ENCODE peak calls at places on chromosome 21, in eight cellular contexts. One of them, this sample, is unnamed.

GRCh38 chr21:18289876-18290275 is 45.2 kb downstream of the CHODL start:
- DNase-seq in T-helper 1 cell: no peak
- DNase-seq in T-helper 17 cell: no peak
- DNase-seq in HFFc6: no peak
- DNase-seq in SHP77: no peak
- DNase-seq in C1 segment of cervical spinal cord: no peak
- DNase-seq in NB4: no peak
- DNase-seq in astrocyte of the hippocampus: no peak
- DNase-seq in this sample: no peak

GRCh38 chr21:37566790-37567725 is 200.5 kb downstream of the DYRK1A start:
- DNase-seq in T-helper 1 cell: no peak
- DNase-seq in T-helper 17 cell: no peak
- DNase-seq in HFFc6: no peak
- DNase-seq in SHP77: no peak
- DNase-seq in C1 segment of cervical spinal cord: no peak
- DNase-seq in NB4: no peak
- DNase-seq in astrocyte of the hippocampus: no peak
- DNase-seq in this sample: no peak

GRCh38 chr21:45870421-45870820 is 111.1 kb upstream of the COL6A1 start:
- DNase-seq in T-helper 1 cell: no peak
- DNase-seq in T-helper 17 cell: no peak
- DNase-seq in HFFc6: no peak
- DNase-seq in SHP77: no peak
- DNase-seq in C1 segment of cervical spinal cord: no peak
- DNase-seq in NB4: no peak
- DNase-seq in astrocyte of the hippocampus: no peak
- DNase-seq in this sample: no peak

GRCh38 chr21:45498646-45499000 is 43.6 kb downstream of the SLC19A1 start:
- DNase-seq in T-helper 1 cell: no peak
- DNase-seq in T-helper 17 cell: no peak
- DNase-seq in HFFc6: no peak
- DNase-seq in SHP77: no peak
- DNase-seq in C1 segment of cervical spinal cord: no peak
- DNase-seq in NB4: no peak
- DNase-seq in astrocyte of the hippocampus: no peak
- DNase-seq in this sample: no peak

GRCh38 chr21:42381347-42381984 is 14.4 kb downstream of the TMPRSS3 start:
- DNase-seq in T-helper 1 cell: no peak
- DNase-seq in T-helper 17 cell: peak; percentile 30
- DNase-seq in HFFc6: no peak
- DNase-seq in SHP77: peak; percentile 42
- DNase-seq in C1 segment of cervical spinal cord: no peak
- DNase-seq in NB4: peak; percentile 70
- DNase-seq in astrocyte of the hippocampus: peak; percentile 34
- DNase-seq in this sample: no peak

GRCh38 chr21:14438204-14438603 is 55.3 kb upstream of the HSPA13 start:
- DNase-seq in T-helper 1 cell: no peak
- DNase-seq in T-helper 17 cell: no peak
- DNase-seq in HFFc6: no peak
- DNase-seq in SHP77: no peak
- DNase-seq in C1 segment of cervical spinal cord: no peak
- DNase-seq in NB4: peak; percentile 38
- DNase-seq in astrocyte of the hippocampus: no peak
- DNase-seq in this sample: no peak

GRCh38 chr21:34881894-34882371 is 167.2 kb downstream of the RUNX1 start:
- DNase-seq in T-helper 1 cell: no peak
- DNase-seq in T-helper 17 cell: no peak
- DNase-seq in HFFc6: peak; percentile 88
- DNase-seq in SHP77: no peak
- DNase-seq in C1 segment of cervical spinal cord: no peak
- DNase-seq in NB4: no peak
- DNase-seq in astrocyte of the hippocampus: peak; percentile 71
- DNase-seq in this sample: no peak

GRCh38 chr21:46295177-46295711 is 9.1 kb downstream of the YBEY start:
- DNase-seq in T-helper 1 cell: no peak
- DNase-seq in T-helper 17 cell: no peak
- DNase-seq in HFFc6: peak; percentile 31
- DNase-seq in SHP77: no peak
- DNase-seq in C1 segment of cervical spinal cord: no peak
- DNase-seq in NB4: peak; percentile 90
- DNase-seq in astrocyte of the hippocampus: peak; percentile 61
- DNase-seq in this sample: no peak

GRCh38 chr21:34644815-34645214 is 24.0 kb upstream of the CLIC6 start:
- DNase-seq in T-helper 1 cell: no peak
- DNase-seq in T-helper 17 cell: no peak
- DNase-seq in HFFc6: no peak
- DNase-seq in SHP77: no peak
- DNase-seq in C1 segment of cervical spinal cord: no peak
- DNase-seq in NB4: no peak
- DNase-seq in astrocyte of the hippocampus: peak; percentile 16
- DNase-seq in this sample: no peak

GRCh38 chr21:36211660-36212512 is 55.3 kb downstream of the DOP1B start:
- DNase-seq in T-helper 1 cell: no peak
- DNase-seq in T-helper 17 cell: no peak
- DNase-seq in HFFc6: peak; percentile 89
- DNase-seq in SHP77: no peak
- DNase-seq in C1 segment of cervical spinal cord: no peak
- DNase-seq in NB4: peak; percentile 25
- DNase-seq in astrocyte of the hippocampus: peak; percentile 77
- DNase-seq in this sample: no peak

GRCh38 chr21:24994717-24995116 is 612.6 kb downstream of the MRPL39 start:
- DNase-seq in T-helper 1 cell: no peak
- DNase-seq in T-helper 17 cell: no peak
- DNase-seq in HFFc6: no peak
- DNase-seq in SHP77: no peak
- DNase-seq in C1 segment of cervical spinal cord: no peak
- DNase-seq in NB4: no peak
- DNase-seq in astrocyte of the hippocampus: no peak
- DNase-seq in this sample: no peak

GRCh38 chr21:18000961-18001522 is 181.9 kb upstream of the C21orf91 start:
- DNase-seq in T-helper 1 cell: no peak
- DNase-seq in T-helper 17 cell: no peak
- DNase-seq in HFFc6: no peak
- DNase-seq in SHP77: no peak
- DNase-seq in C1 segment of cervical spinal cord: no peak
- DNase-seq in NB4: no peak
- DNase-seq in astrocyte of the hippocampus: no peak
- DNase-seq in this sample: no peak

GRCh38 chr21:46429754-46430681 is 28.7 kb upstream of the DIP2A start:
- DNase-seq in T-helper 1 cell: no peak
- DNase-seq in T-helper 17 cell: no peak
- DNase-seq in HFFc6: no peak
- DNase-seq in SHP77: peak; percentile 54
- DNase-seq in C1 segment of cervical spinal cord: no peak
- DNase-seq in NB4: no peak
- DNase-seq in astrocyte of the hippocampus: no peak
- DNase-seq in this sample: no peak

GRCh38 chr21:32565856-32566465 is 19.4 kb downstream of the TCP10L start:
- DNase-seq in T-helper 1 cell: no peak
- DNase-seq in T-helper 17 cell: no peak
- DNase-seq in HFFc6: peak; percentile 28
- DNase-seq in SHP77: no peak
- DNase-seq in C1 segment of cervical spinal cord: no peak
- DNase-seq in NB4: no peak
- DNase-seq in astrocyte of the hippocampus: peak; percentile 37
- DNase-seq in this sample: no peak

GRCh38 chr21:18340387-18340942 is 63.1 kb downstream of the TMPRSS15 start:
- DNase-seq in T-helper 1 cell: no peak
- DNase-seq in T-helper 17 cell: no peak
- DNase-seq in HFFc6: no peak
- DNase-seq in SHP77: no peak
- DNase-seq in C1 segment of cervical spinal cord: no peak
- DNase-seq in NB4: no peak
- DNase-seq in astrocyte of the hippocampus: no peak
- DNase-seq in this sample: no peak

GRCh38 chr21:46416551-46416950 is 42.1 kb upstream of the DIP2A start:
- DNase-seq in T-helper 1 cell: no peak
- DNase-seq in T-helper 17 cell: no peak
- DNase-seq in HFFc6: no peak
- DNase-seq in SHP77: no peak
- DNase-seq in C1 segment of cervical spinal cord: no peak
- DNase-seq in NB4: no peak
- DNase-seq in astrocyte of the hippocampus: no peak
- DNase-seq in this sample: no peak

GRCh38 chr21:16580661-16581060 is 850.9 kb downstream of the USP25 start:
- DNase-seq in T-helper 1 cell: no peak
- DNase-seq in T-helper 17 cell: no peak
- DNase-seq in HFFc6: no peak
- DNase-seq in SHP77: no peak
- DNase-seq in C1 segment of cervical spinal cord: no peak
- DNase-seq in NB4: no peak
- DNase-seq in astrocyte of the hippocampus: no peak
- DNase-seq in this sample: no peak

GRCh38 chr21:15495965-15496364 is 233.8 kb upstream of the USP25 start:
- DNase-seq in T-helper 1 cell: no peak
- DNase-seq in T-helper 17 cell: no peak
- DNase-seq in HFFc6: no peak
- DNase-seq in SHP77: no peak
- DNase-seq in C1 segment of cervical spinal cord: no peak
- DNase-seq in NB4: no peak
- DNase-seq in astrocyte of the hippocampus: peak; percentile 2
- DNase-seq in this sample: no peak

GRCh38 chr21:31500071-31500470 is 156.0 kb upstream of the TIAM1 start:
- DNase-seq in T-helper 1 cell: no peak
- DNase-seq in T-helper 17 cell: no peak
- DNase-seq in HFFc6: no peak
- DNase-seq in SHP77: no peak
- DNase-seq in C1 segment of cervical spinal cord: no peak
- DNase-seq in NB4: no peak
- DNase-seq in astrocyte of the hippocampus: no peak
- DNase-seq in this sample: no peak

GRCh38 chr21:32653326-32653901 is 41.2 kb upstream of the CFAP298 start:
- DNase-seq in T-helper 1 cell: peak; percentile 11
- DNase-seq in T-helper 17 cell: no peak
- DNase-seq in HFFc6: no peak
- DNase-seq in SHP77: no peak
- DNase-seq in C1 segment of cervical spinal cord: no peak
- DNase-seq in NB4: peak; percentile 50
- DNase-seq in astrocyte of the hippocampus: peak; percentile 49
- DNase-seq in this sample: no peak

GRCh38 chr21:40457741-40458140 is 389.2 kb downstream of the DSCAM start:
- DNase-seq in T-helper 1 cell: no peak
- DNase-seq in T-helper 17 cell: no peak
- DNase-seq in HFFc6: no peak
- DNase-seq in SHP77: no peak
- DNase-seq in C1 segment of cervical spinal cord: no peak
- DNase-seq in NB4: no peak
- DNase-seq in astrocyte of the hippocampus: no peak
- DNase-seq in this sample: no peak

GRCh38 chr21:41933259-41934079 is 20.3 kb downstream of the C2CD2 start:
- DNase-seq in T-helper 1 cell: no peak
- DNase-seq in T-helper 17 cell: no peak
- DNase-seq in HFFc6: peak; percentile 45
- DNase-seq in SHP77: no peak
- DNase-seq in C1 segment of cervical spinal cord: no peak
- DNase-seq in NB4: no peak
- DNase-seq in astrocyte of the hippocampus: no peak
- DNase-seq in this sample: no peak